ENCODE peak calls at places on chromosomes 12 and 14, in five cellular contexts. One of them, this sample, is unnamed.
A peak's percentile ranks its signal among the peaks of the same experiment; 100 is the strongest.

GRCh38 chr14:23561873-23562821 is 5.4 kb downstream of the AP1G2 start:
- DNase-seq in memory B cell: no peak
- DNase-seq in OCI-M1: no peak
- DNase-seq in mesenchymal stem cell: no peak
- DNase-seq in effector CD4-positive, alpha-beta T cell: no peak
- DNase-seq in this sample: no peak

GRCh38 chr12:46268617-46269428 is at the start of gene SLC38A1:
- DNase-seq in effector CD4-positive, alpha-beta T cell: peak; percentile 89
- DNase-seq in OCI-M1: no peak
- DNase-seq in memory B cell: peak; percentile 73
- DNase-seq in mesenchymal stem cell: peak; percentile 88
- DNase-seq in this sample: peak; percentile 85

GRCh38 chr12:62272936-62273552 is 12.8 kb downstream of the USP15 start:
- DNase-seq in OCI-M1: no peak
- DNase-seq in mesenchymal stem cell: no peak
- DNase-seq in memory B cell: no peak
- DNase-seq in effector CD4-positive, alpha-beta T cell: no peak
- DNase-seq in this sample: no peak

GRCh38 chr14:31142455-31143087 is 65.0 kb downstream of the HECTD1 start:
- DNase-seq in mesenchymal stem cell: no peak
- DNase-seq in memory B cell: no peak
- DNase-seq in effector CD4-positive, alpha-beta T cell: no peak
- DNase-seq in OCI-M1: no peak
- DNase-seq in this sample: no peak

GRCh38 chr14:24634158-24634557 is at the start of gene GZMB:
- DNase-seq in OCI-M1: no peak
- DNase-seq in mesenchymal stem cell: no peak
- DNase-seq in memory B cell: no peak
- DNase-seq in effector CD4-positive, alpha-beta T cell: no peak
- DNase-seq in this sample: no peak

GRCh38 chr12:124442772-124443445 is 124.5 kb downstream of the NCOR2 start:
- DNase-seq in OCI-M1: no peak
- DNase-seq in effector CD4-positive, alpha-beta T cell: no peak
- DNase-seq in mesenchymal stem cell: no peak
- DNase-seq in memory B cell: no peak
- DNase-seq in this sample: no peak

GRCh38 chr12:3959799-3960560 is 86.8 kb upstream of the PARP11 start:
- DNase-seq in memory B cell: no peak
- DNase-seq in mesenchymal stem cell: no peak
- DNase-seq in effector CD4-positive, alpha-beta T cell: no peak
- DNase-seq in OCI-M1: no peak
- DNase-seq in this sample: no peak

GRCh38 chr14:92471919-92472318 is 41.7 kb upstream of the RIN3 start:
- DNase-seq in mesenchymal stem cell: peak; percentile 81
- DNase-seq in OCI-M1: no peak
- DNase-seq in effector CD4-positive, alpha-beta T cell: no peak
- DNase-seq in memory B cell: no peak
- DNase-seq in this sample: no peak

GRCh38 chr12:118136559-118137003 is 657 bp downstream of the PEBP1 start:
- DNase-seq in effector CD4-positive, alpha-beta T cell: peak; percentile 5
- DNase-seq in OCI-M1: peak; percentile 62
- DNase-seq in memory B cell: peak; percentile 13
- DNase-seq in mesenchymal stem cell: peak; percentile 50
- DNase-seq in this sample: no peak

GRCh38 chr14:82366803-82367202 is 833.1 kb upstream of the SEL1L start:
- DNase-seq in mesenchymal stem cell: no peak
- DNase-seq in memory B cell: no peak
- DNase-seq in OCI-M1: peak; percentile 22
- DNase-seq in effector CD4-positive, alpha-beta T cell: no peak
- DNase-seq in this sample: no peak

GRCh38 chr12:68236421-68237059 is 10.9 kb upstream of the IL26 start:
- DNase-seq in mesenchymal stem cell: no peak
- DNase-seq in effector CD4-positive, alpha-beta T cell: no peak
- DNase-seq in OCI-M1: peak; percentile 91
- DNase-seq in memory B cell: peak; percentile 31
- DNase-seq in this sample: peak; percentile 15

GRCh38 chr12:132143328-132144071 is 619 bp downstream of the DDX51 start:
- DNase-seq in memory B cell: no peak
- DNase-seq in mesenchymal stem cell: no peak
- DNase-seq in effector CD4-positive, alpha-beta T cell: peak; percentile 30
- DNase-seq in OCI-M1: no peak
- DNase-seq in this sample: no peak

GRCh38 chr12:127559349-127560040 is 707.5 kb upstream of the TMEM132C start:
- DNase-seq in mesenchymal stem cell: peak; percentile 97
- DNase-seq in effector CD4-positive, alpha-beta T cell: no peak
- DNase-seq in OCI-M1: peak; percentile 96
- DNase-seq in memory B cell: no peak
- DNase-seq in this sample: no peak

GRCh38 chr12:130413909-130414308 is 76.2 kb downstream of the PIWIL1 start:
- DNase-seq in effector CD4-positive, alpha-beta T cell: no peak
- DNase-seq in OCI-M1: no peak
- DNase-seq in memory B cell: no peak
- DNase-seq in mesenchymal stem cell: no peak
- DNase-seq in this sample: no peak

GRCh38 chr14:76352639-76353281 is 23.2 kb upstream of the ESRRB start:
- DNase-seq in effector CD4-positive, alpha-beta T cell: peak; percentile 29
- DNase-seq in memory B cell: peak; percentile 30
- DNase-seq in mesenchymal stem cell: peak; percentile 38
- DNase-seq in OCI-M1: peak; percentile 43
- DNase-seq in this sample: peak; percentile 4

GRCh38 chr12:43836455-43836989 is 641 bp downstream of the TMEM117 start:
- DNase-seq in OCI-M1: peak; percentile 59
- DNase-seq in memory B cell: peak; percentile 1
- DNase-seq in effector CD4-positive, alpha-beta T cell: no peak
- DNase-seq in mesenchymal stem cell: peak; percentile 61
- DNase-seq in this sample: no peak

GRCh38 chr14:20631023-20631820 is 10.3 kb downstream of the OR6S1 start:
- DNase-seq in mesenchymal stem cell: peak; percentile 73
- DNase-seq in effector CD4-positive, alpha-beta T cell: peak; percentile 43
- DNase-seq in memory B cell: peak; percentile 29
- DNase-seq in OCI-M1: peak; percentile 86
- DNase-seq in this sample: peak; percentile 37

GRCh38 chr14:61662437-61663311 is 32.6 kb upstream of the HIF1A start:
- DNase-seq in mesenchymal stem cell: peak; percentile 83
- DNase-seq in effector CD4-positive, alpha-beta T cell: peak; percentile 28
- DNase-seq in OCI-M1: peak; percentile 39
- DNase-seq in memory B cell: no peak
- DNase-seq in this sample: no peak

This sample was measured in T follicular helper cell.